ENCODE peak calls at places on chromosomes 4 and X, in nine cellular contexts. One of them, this sample, is unnamed. For H3K36me3 and H3K4me1, the result is how much of the 10 kb centered on the place peaks cover.

GRCh38 chr4:89541998-89542397 is 234.4 kb upstream of the GPRIN3 start:
- DNase-seq in ovary: no peak
- DNase-seq in left ventricle myocardium inferior: no peak
- DNase-seq in IMR-90: no peak
- DNase-seq in fibroblast of lung: no peak
- DNase-seq in lower lobe of right lung: no peak
- DNase-seq in H1: no peak
- DNase-seq in tibial artery: no peak
- DNase-seq in right lobe of liver: no peak
- DNase-seq in this sample: no peak

GRCh38 chr4:111943796-111944203 is 201.5 kb upstream of the FAM241A start:
- DNase-seq in ovary: no peak
- DNase-seq in left ventricle myocardium inferior: no peak
- DNase-seq in IMR-90: no peak
- DNase-seq in fibroblast of lung: peak
- DNase-seq in lower lobe of right lung: peak
- DNase-seq in H1: peak
- DNase-seq in tibial artery: no peak
- DNase-seq in right lobe of liver: peak
- DNase-seq in this sample: no peak

GRCh38 chrX:31333181-31333831 is 261.5 kb upstream of the FTHL17 start:
- DNase-seq in ovary: no peak
- DNase-seq in left ventricle myocardium inferior: no peak
- DNase-seq in IMR-90: peak
- DNase-seq in fibroblast of lung: peak
- DNase-seq in lower lobe of right lung: no peak
- DNase-seq in H1: no peak
- DNase-seq in tibial artery: no peak
- DNase-seq in right lobe of liver: no peak
- DNase-seq in this sample: peak

GRCh38 chr4:108556588-108557200 is 63.7 kb upstream of the RPL34 start:
- DNase-seq in ovary: no peak
- DNase-seq in left ventricle myocardium inferior: no peak
- DNase-seq in IMR-90: no peak
- DNase-seq in fibroblast of lung: no peak
- DNase-seq in lower lobe of right lung: no peak
- DNase-seq in H1: no peak
- DNase-seq in tibial artery: no peak
- DNase-seq in right lobe of liver: no peak
- DNase-seq in this sample: no peak

GRCh38 chrX:17869580-17869979 is 8.5 kb upstream of the RAI2 start:
- DNase-seq in ovary: no peak
- DNase-seq in left ventricle myocardium inferior: no peak
- DNase-seq in IMR-90: no peak
- DNase-seq in fibroblast of lung: no peak
- DNase-seq in lower lobe of right lung: no peak
- DNase-seq in H1: no peak
- DNase-seq in tibial artery: no peak
- DNase-seq in right lobe of liver: no peak
- DNase-seq in this sample: no peak

GRCh38 chr4:185110375-185110823 is 32.7 kb upstream of the SLC25A4 start:
- DNase-seq in ovary: no peak
- DNase-seq in left ventricle myocardium inferior: no peak
- DNase-seq in IMR-90: no peak
- DNase-seq in fibroblast of lung: no peak
- DNase-seq in lower lobe of right lung: no peak
- DNase-seq in H1: no peak
- DNase-seq in tibial artery: no peak
- DNase-seq in right lobe of liver: peak
- DNase-seq in this sample: no peak

GRCh38 chr4:152938237-152938969 is 2.3 kb downstream of the FHDC1 start:
- DNase-seq in ovary: no peak
- DNase-seq in left ventricle myocardium inferior: no peak
- DNase-seq in IMR-90: no peak
- DNase-seq in fibroblast of lung: no peak
- DNase-seq in lower lobe of right lung: no peak
- DNase-seq in H1: no peak
- DNase-seq in tibial artery: no peak
- DNase-seq in right lobe of liver: no peak
- DNase-seq in this sample: no peak

GRCh38 chr4:126727461-126727860 is 905.3 kb upstream of the INTU start:
- DNase-seq in ovary: no peak
- DNase-seq in left ventricle myocardium inferior: no peak
- DNase-seq in IMR-90: peak
- DNase-seq in fibroblast of lung: peak
- DNase-seq in lower lobe of right lung: no peak
- DNase-seq in H1: no peak
- DNase-seq in tibial artery: no peak
- DNase-seq in right lobe of liver: no peak
- DNase-seq in this sample: peak

GRCh38 chr4:38782452-38783108 is at the start of gene TLR10:
- DNase-seq in ovary: no peak
- DNase-seq in left ventricle myocardium inferior: no peak
- DNase-seq in IMR-90: peak
- DNase-seq in fibroblast of lung: peak
- DNase-seq in lower lobe of right lung: no peak
- DNase-seq in H1: no peak
- DNase-seq in tibial artery: no peak
- DNase-seq in right lobe of liver: peak
- DNase-seq in this sample: peak

GRCh38 chr4:51999250-51999649 is 20.9 kb downstream of the LRRC66 start:
- DNase-seq in ovary: no peak
- DNase-seq in left ventricle myocardium inferior: no peak
- DNase-seq in IMR-90: no peak
- DNase-seq in fibroblast of lung: no peak
- DNase-seq in lower lobe of right lung: no peak
- DNase-seq in H1: no peak
- DNase-seq in tibial artery: no peak
- DNase-seq in right lobe of liver: no peak
- DNase-seq in this sample: no peak

GRCh38 chr4:2787230-2788100 is 5.4 kb upstream of the SH3BP2 start:
- DNase-seq in ovary: no peak
- DNase-seq in left ventricle myocardium inferior: no peak
- DNase-seq in IMR-90: no peak
- DNase-seq in fibroblast of lung: no peak
- DNase-seq in lower lobe of right lung: peak
- DNase-seq in H1: no peak
- DNase-seq in tibial artery: peak
- DNase-seq in right lobe of liver: peak
- DNase-seq in this sample: no peak

GRCh38 chrX:20218809-20219505 is 47.8 kb downstream of the RPS6KA3 start:
- DNase-seq in ovary: no peak
- DNase-seq in left ventricle myocardium inferior: no peak
- DNase-seq in IMR-90: peak
- DNase-seq in fibroblast of lung: peak
- DNase-seq in lower lobe of right lung: no peak
- DNase-seq in H1: no peak
- DNase-seq in tibial artery: peak
- DNase-seq in right lobe of liver: peak
- DNase-seq in this sample: no peak

GRCh38 chr4:118749347-118749988 is 64.3 kb downstream of the METTL14 start:
- DNase-seq in ovary: no peak
- DNase-seq in left ventricle myocardium inferior: no peak
- DNase-seq in IMR-90: no peak
- DNase-seq in fibroblast of lung: no peak
- DNase-seq in lower lobe of right lung: no peak
- DNase-seq in H1: no peak
- DNase-seq in tibial artery: no peak
- DNase-seq in right lobe of liver: peak
- DNase-seq in this sample: no peak

GRCh38 chrX:16695079-16695676 is 17.3 kb downstream of the CTPS2 start:
- DNase-seq in ovary: peak
- DNase-seq in left ventricle myocardium inferior: peak
- DNase-seq in IMR-90: peak
- DNase-seq in fibroblast of lung: peak
- DNase-seq in lower lobe of right lung: peak
- DNase-seq in H1: peak
- DNase-seq in tibial artery: peak
- DNase-seq in right lobe of liver: peak
- DNase-seq in this sample: peak

GRCh38 chr4:147019061-147019460 is 73.4 kb upstream of the TTC29 start:
- DNase-seq in ovary: peak
- DNase-seq in left ventricle myocardium inferior: peak
- DNase-seq in IMR-90: peak
- DNase-seq in fibroblast of lung: peak
- DNase-seq in lower lobe of right lung: peak
- DNase-seq in H1: peak
- DNase-seq in tibial artery: peak
- DNase-seq in right lobe of liver: peak
- DNase-seq in this sample: peak

GRCh38 chr4:4792516-4792915 is 66.9 kb upstream of the MSX1 start:
- DNase-seq in ovary: no peak
- DNase-seq in left ventricle myocardium inferior: no peak
- DNase-seq in IMR-90: peak
- DNase-seq in fibroblast of lung: no peak
- DNase-seq in lower lobe of right lung: no peak
- DNase-seq in H1: no peak
- DNase-seq in tibial artery: no peak
- DNase-seq in right lobe of liver: no peak
- DNase-seq in this sample: peak

DNA sequence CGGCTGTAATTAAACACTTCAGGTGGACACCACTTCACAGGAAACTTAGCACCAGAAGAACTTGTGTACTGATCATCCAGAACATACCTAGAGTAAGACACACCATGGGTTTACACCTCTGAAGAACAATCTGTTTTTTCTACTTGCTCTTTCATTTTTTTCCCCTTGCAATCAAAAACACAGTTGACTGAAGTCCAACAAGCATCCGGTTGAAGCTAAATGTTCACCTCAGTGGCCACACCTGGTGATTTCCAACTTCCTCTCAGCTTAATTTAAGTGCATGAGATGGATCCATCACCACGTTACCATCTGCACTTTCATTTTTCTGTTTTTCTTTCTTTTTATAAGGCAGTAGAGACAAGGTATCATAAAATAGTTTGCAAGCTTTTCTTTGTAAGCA is 4.9 kb upstream of the TXK start:
- DNase-seq in ovary: no peak
- DNase-seq in left ventricle myocardium inferior: no peak
- DNase-seq in IMR-90: no peak
- DNase-seq in fibroblast of lung: no peak
- DNase-seq in lower lobe of right lung: no peak
- DNase-seq in H1: no peak
- DNase-seq in tibial artery: no peak
- DNase-seq in right lobe of liver: no peak
- DNase-seq in this sample: no peak
- H3K36me3 ChIP-seq in ovary: under half
- H3K36me3 ChIP-seq in left ventricle myocardium inferior: under half
- H3K36me3 ChIP-seq in IMR-90: under half
- H3K36me3 ChIP-seq in fibroblast of lung: under half
- H3K36me3 ChIP-seq in lower lobe of right lung: under half
- H3K36me3 ChIP-seq in H1: under half
- H3K36me3 ChIP-seq in tibial artery: under half
- H3K36me3 ChIP-seq in right lobe of liver: under half
- H3K36me3 ChIP-seq in this sample: under half

GRCh38 chr4:42656736-42656985 is 244 bp downstream of the ATP8A1 start:
- DNase-seq in ovary: no peak
- DNase-seq in left ventricle myocardium inferior: no peak
- DNase-seq in IMR-90: no peak
- DNase-seq in fibroblast of lung: no peak
- DNase-seq in lower lobe of right lung: no peak
- DNase-seq in H1: no peak
- DNase-seq in tibial artery: no peak
- DNase-seq in right lobe of liver: no peak
- DNase-seq in this sample: no peak
- TF ChIP-seq CTCF in ovary: no peak
- TF ChIP-seq CTCF in left ventricle myocardium inferior: no peak
- TF ChIP-seq CTCF in IMR-90: no peak
- TF ChIP-seq CTCF in fibroblast of lung: no peak
- TF ChIP-seq CTCF in lower lobe of right lung: no peak
- TF ChIP-seq CTCF in H1: no peak
- TF ChIP-seq CTCF in tibial artery: no peak
- TF ChIP-seq CTCF in right lobe of liver: no peak
- TF ChIP-seq CTCF in this sample: no peak

DNA sequence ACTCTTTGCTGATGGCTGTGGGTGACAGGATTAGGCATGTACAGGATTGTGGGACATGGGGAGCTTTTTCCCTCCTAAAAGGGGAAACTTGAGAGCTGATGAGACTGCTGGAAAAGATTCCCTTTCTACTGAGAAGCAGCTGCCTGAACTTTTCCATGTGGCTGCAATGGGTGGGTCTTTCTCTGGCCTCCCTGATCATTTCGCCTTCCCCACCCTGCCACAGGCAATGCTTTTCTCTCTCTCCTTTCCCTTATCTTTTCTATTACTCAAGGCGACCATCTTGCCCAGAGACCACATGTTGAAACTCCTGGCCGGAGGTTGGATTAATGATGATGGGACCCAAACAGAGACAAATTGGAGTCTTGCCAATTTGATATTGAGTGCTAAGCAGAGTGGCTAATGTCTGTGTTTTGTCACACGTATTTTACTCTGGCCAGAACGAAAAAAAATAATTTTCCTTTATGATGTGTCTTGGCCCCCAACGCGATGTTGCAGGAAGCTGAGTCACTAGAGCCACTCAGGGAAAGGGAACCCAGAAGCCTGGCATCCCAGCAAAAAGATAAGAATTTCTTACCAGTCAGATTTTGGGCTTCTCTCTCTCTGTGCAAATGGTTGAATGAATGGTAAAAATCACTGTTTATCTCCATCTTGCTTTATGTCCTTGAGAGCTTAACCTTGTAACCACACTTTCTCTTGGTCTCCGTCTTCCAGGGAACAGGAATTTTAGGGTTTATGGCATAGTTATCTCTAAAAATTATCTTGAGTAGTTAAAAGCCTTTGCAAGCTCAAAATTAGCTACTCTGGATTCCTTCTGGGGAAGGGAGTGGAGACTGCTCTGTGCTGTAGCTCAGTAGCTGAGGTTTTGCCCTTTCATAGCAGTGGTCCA is 19.4 kb upstream of the ATP8A1 start:
- DNase-seq in ovary: no peak
- DNase-seq in left ventricle myocardium inferior: no peak
- DNase-seq in IMR-90: no peak
- DNase-seq in fibroblast of lung: no peak
- DNase-seq in lower lobe of right lung: no peak
- DNase-seq in H1: no peak
- DNase-seq in tibial artery: no peak
- DNase-seq in right lobe of liver: no peak
- DNase-seq in this sample: no peak
- H3K4me1 ChIP-seq in ovary: under half
- H3K4me1 ChIP-seq in left ventricle myocardium inferior: under half
- H3K4me1 ChIP-seq in IMR-90: under half
- H3K4me1 ChIP-seq in fibroblast of lung: under half
- H3K4me1 ChIP-seq in lower lobe of right lung: under half
- H3K4me1 ChIP-seq in H1: under half
- H3K4me1 ChIP-seq in tibial artery: under half
- H3K4me1 ChIP-seq in right lobe of liver: under half
- H3K4me1 ChIP-seq in this sample: under half

DNA sequence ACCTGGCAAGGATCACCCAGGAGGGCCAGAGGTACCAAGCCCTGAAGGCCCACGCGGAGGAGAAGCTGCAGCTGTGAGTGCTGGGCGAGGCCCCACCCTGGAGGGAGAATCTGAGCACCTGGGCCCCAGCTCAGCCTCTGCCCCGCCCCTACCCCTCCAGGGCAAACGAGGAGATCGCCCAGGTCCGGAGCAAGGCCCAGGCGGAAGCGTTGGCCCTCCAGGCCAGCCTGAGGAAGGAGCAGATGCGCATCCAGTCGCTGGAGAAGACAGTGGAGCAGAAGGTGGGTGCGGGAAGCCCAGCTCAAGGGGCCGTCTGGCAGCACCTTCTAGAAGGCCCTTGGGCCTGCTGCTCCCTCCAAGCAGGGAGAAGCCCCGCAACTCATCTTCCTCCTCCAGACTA is 23.2 kb downstream of the TACC3 start:
- DNase-seq in ovary: no peak
- DNase-seq in left ventricle myocardium inferior: no peak
- DNase-seq in IMR-90: no peak
- DNase-seq in fibroblast of lung: no peak
- DNase-seq in lower lobe of right lung: no peak
- DNase-seq in H1: no peak
- DNase-seq in tibial artery: no peak
- DNase-seq in right lobe of liver: no peak
- DNase-seq in this sample: no peak
- H3K36me3 ChIP-seq in ovary: under half
- H3K36me3 ChIP-seq in left ventricle myocardium inferior: under half
- H3K36me3 ChIP-seq in IMR-90: under half
- H3K36me3 ChIP-seq in fibroblast of lung: under half
- H3K36me3 ChIP-seq in lower lobe of right lung: under half
- H3K36me3 ChIP-seq in H1: under half
- H3K36me3 ChIP-seq in tibial artery: under half
- H3K36me3 ChIP-seq in right lobe of liver: under half
- H3K36me3 ChIP-seq in this sample: under half

This sample was measured in astrocyte.